ENCODE peak calls at places on chromosomes 3 and 15, in four cellular contexts. K is bronchial epithelial cell, S is Caki2, T is lung microvascular endothelial cell. H is an unnamed sample.

GRCh38 chr15:61752001-61752400 is 308.2 kb downstream of the VPS13C start:
- DNase-seq in K (no peak), S (no peak), T (no peak), H (no peak)

GRCh38 chr3:101519685-101520365 is 6.8 kb upstream of the SENP7 start:
- DNase-seq in K (peak; percentile 72), S (peak; percentile 55), T (no peak), H (no peak)

GRCh38 chr3:186588619-186589018 is 18.1 kb downstream of the DNAJB11 start:
- DNase-seq in K (peak; percentile 90), S (no peak), T (no peak), H (no peak)

GRCh38 chr3:86969500-86970189 is 21.3 kb downstream of the VGLL3 start:
- DNase-seq in K (peak; percentile 48), S (no peak), T (peak; percentile 55), H (peak; percentile 54)

GRCh38 chr3:87625911-87626310 is 349.5 kb upstream of the POU1F1 start:
- DNase-seq in K (no peak), S (no peak), T (no peak), H (no peak)

GRCh38 chr15:60573936-60574335 is 95.0 kb upstream of the ICE2 start:
- DNase-seq in K (no peak), S (no peak), T (no peak), H (no peak)

GRCh38 chr3:30258426-30259392 is 347.7 kb upstream of the TGFBR2 start:
- DNase-seq in K (no peak), S (no peak), T (no peak), H (no peak)

GRCh38 chr15:77944002-77944867 is 133.3 kb downstream of the TBC1D2B start:
- DNase-seq in K (peak; percentile 52), S (peak; percentile 70), T (peak; percentile 79), H (peak; percentile 55)

GRCh38 chr3:53039376-53039752 is 6.5 kb downstream of the SFMBT1 start:
- DNase-seq in K (no peak), S (no peak), T (no peak), H (no peak)

GRCh38 chr15:63060699-63061098 is 18.2 kb downstream of the TPM1 start:
- DNase-seq in K (no peak), S (no peak), T (no peak), H (no peak)

GRCh38 chr15:59147666-59148065 is 42.7 kb downstream of the CCNB2 start:
- DNase-seq in K (no peak), S (no peak), T (no peak), H (no peak)

GRCh38 chr15:47460775-47461174 is 256.5 kb upstream of the SEMA6D start:
- DNase-seq in K (peak; percentile 85), S (no peak), T (no peak), H (no peak)

GRCh38 chr3:8336456-8336855 is 165.2 kb upstream of the LMCD1 start:
- DNase-seq in K (no peak), S (no peak), T (no peak), H (no peak)

GRCh38 chr3:61927332-61927731 is 366.0 kb downstream of the PTPRG start:
- DNase-seq in K (no peak), S (no peak), T (peak; percentile 85), H (no peak)

GRCh38 chr3:65785065-65785645 is 253.6 kb downstream of the MAGI1 start:
- DNase-seq in K (peak; percentile 60), S (peak; percentile 25), T (peak; percentile 77), H (peak; percentile 50)

GRCh38 chr3:15726043-15726442 is 71.7 kb downstream of the ANKRD28 start:
- DNase-seq in K (peak; percentile 72), S (no peak), T (no peak), H (peak; percentile 15)

GRCh38 chr3:143970773-143971366 is 753 bp upstream of the DIPK2A start:
- DNase-seq in K (peak; percentile 37), S (no peak), T (peak; percentile 48), H (peak; percentile 51)

GRCh38 chr15:31483053-31483923 is 156.7 kb downstream of the KLF13 start:
- DNase-seq in K (no peak), S (no peak), T (peak; percentile 26), H (peak; percentile 76)

GRCh38 chr3:162437480-162437879 is 940.9 kb downstream of the OTOL1 start:
- DNase-seq in K (no peak), S (no peak), T (no peak), H (no peak)

GRCh38 chr3:13042932-13043275 is 30.3 kb downstream of the IQSEC1 start:
- DNase-seq in K (no peak), S (no peak), T (no peak), H (no peak)

GRCh38 chr3:39128951-39129350 is 21.5 kb downstream of the TTC21A start:
- DNase-seq in K (no peak), S (no peak), T (no peak), H (no peak)

GRCh38 chr15:56496635-56497034 is 31.7 kb upstream of the MNS1 start:
- DNase-seq in K (peak; percentile 74), S (peak; percentile 23), T (peak; percentile 83), H (peak; percentile 63)

GRCh38 chr3:141305436-141305835 is 62.9 kb upstream of the ZBTB38 start:
- DNase-seq in K (no peak), S (peak; percentile 33), T (peak; percentile 28), H (no peak)

GRCh38 chr15:25643120-25643519 is 204.3 kb upstream of the UBE3A start:
- DNase-seq in K (no peak), S (no peak), T (no peak), H (no peak)

GRCh38 chr3:12188681-12189287 is 30.1 kb upstream of the TIMP4 start:
- DNase-seq in K (peak; percentile 59), S (no peak), T (no peak), H (no peak)

H was measured in GM10248.